ENCODE peak calls at places on chromosomes 6 and 20, in four cellular contexts. J is heart left ventricle, Q is anterior cingulate cortex, W is hippocampal formation. O is an unnamed sample.

GRCh38 chr6:136486357-136486756 is 63.9 kb downstream of the MAP7 start:
- DNase-seq in Q (no peak), J (no peak), W (peak), O (no peak)

GRCh38 chr20:41142914-41143313 is 5.6 kb downstream of the PLCG1 start:
- DNase-seq in J (no peak), Q (no peak), W (no peak), O (no peak)

GRCh38 chr20:62739581-62740285 is 31.1 kb downstream of the NTSR1 start:
- DNase-seq in W (no peak), J (peak), Q (no peak), O (no peak)

GRCh38 chr20:46767127-46767761 is 57.8 kb downstream of the SLC2A10 start:
- DNase-seq in J (no peak), Q (no peak), W (no peak), O (peak)

GRCh38 chr20:3900187-3900604 is 11.0 kb downstream of the PANK2 start:
- DNase-seq in Q (no peak), J (no peak), W (no peak), O (no peak)

GRCh38 chr20:5131502-5131901 is 4.7 kb downstream of the CDS2 start:
- DNase-seq in W (no peak), J (no peak), Q (no peak), O (no peak)

GRCh38 chr6:111804627-111805235 is 68.5 kb downstream of the FYN start:
- DNase-seq in J (no peak), Q (no peak), W (no peak), O (no peak)

GRCh38 chr20:63471002-63471718 is 1.3 kb downstream of the KCNQ2 start:
- DNase-seq in J (no peak), Q (no peak), W (no peak), O (no peak)

GRCh38 chr6:121161881-121162280 is 172.4 kb downstream of the TBC1D32 start:
- DNase-seq in J (no peak), Q (no peak), W (no peak), O (no peak)

GRCh38 chr6:157656437-157657005 is 166.5 kb upstream of the SNX9 start:
- DNase-seq in W (no peak), J (no peak), Q (no peak), O (no peak)

O was measured in body of pancreas.